ENCODE peak calls at places on chromosomes 2 and 18, in six cellular contexts. L is GM10248, W is HEK293T, F is NCI-H774, X is GM12865, O is AG08396. J is an unnamed sample.

GRCh38 chr2:191899442-191899841 is 52.6 kb upstream of the CAVIN2 start:
- DNase-seq in L (no peak), W (no peak), F (no peak), X (no peak), O (peak; percentile 53), J (no peak)

GRCh38 chr2:229152784-229153183 is 118.3 kb downstream of the PID1 start:
- DNase-seq in L (no peak), W (no peak), F (no peak), X (no peak), O (no peak), J (no peak)

GRCh38 chr2:8833863-8834262 is 3.5 kb downstream of the KIDINS220 start:
- DNase-seq in L (no peak), W (no peak), F (no peak), X (no peak), O (no peak), J (no peak)

GRCh38 chr2:127678991-127679390 is 3.7 kb upstream of the LIMS2 start:
- DNase-seq in L (no peak), W (no peak), F (no peak), X (no peak), O (no peak), J (no peak)

GRCh38 chr2:190121971-190122370 is 59.4 kb upstream of the MSTN start:
- DNase-seq in L (peak; percentile 26), W (peak; percentile 32), F (no peak), X (peak; percentile 53), O (no peak), J (peak; percentile 42)

GRCh38 chr18:32803571-32803970 is 30.7 kb upstream of the KLHL14 start:
- DNase-seq in L (no peak), W (no peak), F (no peak), X (peak; percentile 37), O (no peak), J (no peak)

GRCh38 chr2:30548386-30548785 is 101.3 kb downstream of the LCLAT1 start:
- DNase-seq in L (no peak), W (no peak), F (no peak), X (no peak), O (no peak), J (no peak)

GRCh38 chr2:156826342-156826933 is 390.3 kb downstream of the GPD2 start:
- DNase-seq in L (no peak), W (no peak), F (no peak), X (no peak), O (no peak), J (no peak)

GRCh38 chr2:160156084-160156483 is 44.0 kb downstream of the ITGB6 start:
- DNase-seq in L (no peak), W (no peak), F (no peak), X (no peak), O (no peak), J (no peak)

GRCh38 chr2:132416996-132417395 is 391 bp downstream of the GPR39 start:
- DNase-seq in L (no peak), W (peak; percentile 13), F (peak; percentile 49), X (no peak), O (no peak), J (no peak)

GRCh38 chr2:203510941-203511305 is 24.2 kb downstream of the RAPH1 start:
- DNase-seq in L (no peak), W (no peak), F (no peak), X (no peak), O (no peak), J (no peak)

GRCh38 chr18:48842259-48843061 is 108.3 kb downstream of the SMAD7 start:
- DNase-seq in L (peak; percentile 57), W (no peak), F (no peak), X (no peak), O (no peak), J (no peak)

GRCh38 chr18:1488957-1489356 is 584.3 kb downstream of the ADCYAP1 start:
- DNase-seq in L (no peak), W (no peak), F (peak; percentile 88), X (no peak), O (no peak), J (no peak)

GRCh38 chr2:31413876-31414550 is 529 bp downstream of the XDH start:
- DNase-seq in L (no peak), W (no peak), F (no peak), X (no peak), O (no peak), J (peak; percentile 17)

GRCh38 chr2:144041612-144042011 is 478.3 kb downstream of the ZEB2 start:
- DNase-seq in L (no peak), W (no peak), F (no peak), X (no peak), O (no peak), J (no peak)

GRCh38 chr2:141027221-141027620 is 1103.6 kb downstream of the LRP1B start:
- DNase-seq in L (no peak), W (no peak), F (no peak), X (no peak), O (no peak), J (no peak)

GRCh38 chr2:38167968-38168350 is 92.0 kb upstream of the CYP1B1 start:
- DNase-seq in L (no peak), W (no peak), F (no peak), X (no peak), O (no peak), J (no peak)

GRCh38 chr2:46184794-46185583 is 112.2 kb upstream of the EPAS1 start:
- DNase-seq in L (no peak), W (peak; percentile 34), F (no peak), X (no peak), O (no peak), J (no peak)

GRCh38 chr2:9106338-9107167 is 100.1 kb upstream of the ASAP2 start:
- DNase-seq in L (no peak), W (no peak), F (peak; percentile 91), X (no peak), O (no peak), J (no peak)

GRCh38 chr2:241947876-241948275 is 78.3 kb downstream of the RTP5 start:
- DNase-seq in L (no peak), W (no peak), F (no peak), X (no peak), O (no peak), J (no peak)

GRCh38 chr2:120771111-120771555 is 35.5 kb downstream of the GLI2 start:
- DNase-seq in L (no peak), W (no peak), F (no peak), X (no peak), O (no peak), J (no peak)

GRCh38 chr2:74751981-74752808 is 81.7 kb upstream of the HK2 start:
- DNase-seq in L (no peak), W (no peak), F (no peak), X (no peak), O (no peak), J (no peak)

GRCh38 chr2:207513577-207514257 is 16.0 kb upstream of the CREB1 start:
- DNase-seq in L (no peak), W (no peak), F (no peak), X (no peak), O (peak; percentile 69), J (no peak)

GRCh38 chr2:197159681-197160211 is 150.8 kb downstream of the ANKRD44 start:
- DNase-seq in L (no peak), W (no peak), F (no peak), X (peak; percentile 51), O (peak; percentile 55), J (no peak)

GRCh38 chr2:30191831-30192271 is 39.5 kb upstream of the LBH start:
- DNase-seq in L (no peak), W (no peak), F (no peak), X (no peak), O (no peak), J (no peak)

GRCh38 chr2:12787891-12788783 is 71.4 kb downstream of the TRIB2 start:
- DNase-seq in L (no peak), W (no peak), F (no peak), X (no peak), O (peak; percentile 31), J (no peak)

GRCh38 chr2:203623616-203624015 is 82.8 kb upstream of the CD28 start:
- DNase-seq in L (no peak), W (no peak), F (no peak), X (no peak), O (no peak), J (no peak)

GRCh38 chr2:85806358-85807118 is 52.7 kb downstream of the ATOH8 start:
- DNase-seq in L (no peak), W (no peak), F (no peak), X (no peak), O (no peak), J (no peak)

GRCh38 chr18:11767935-11768334 is 78.9 kb downstream of the GNAL start:
- DNase-seq in L (no peak), W (no peak), F (no peak), X (no peak), O (no peak), J (no peak)

GRCh38 chr2:33104726-33105125 is 158.0 kb downstream of the LTBP1 start:
- DNase-seq in L (no peak), W (no peak), F (no peak), X (no peak), O (no peak), J (no peak)

GRCh38 chr2:230942920-230943896 is 18.2 kb upstream of the GPR55 start:
- DNase-seq in L (peak; percentile 83), W (no peak), F (no peak), X (peak; percentile 97), O (peak; percentile 33), J (peak; percentile 68)

GRCh38 chr2:48566582-48566981 is 36.6 kb downstream of the STON1 start:
- DNase-seq in L (no peak), W (peak; percentile 19), F (no peak), X (no peak), O (peak; percentile 52), J (no peak)

GRCh38 chr18:12013186-12013916 is 32.0 kb downstream of the IMPA2 start:
- DNase-seq in L (no peak), W (no peak), F (no peak), X (no peak), O (no peak), J (no peak)

GRCh38 chr2:107414376-107414775 is 412.3 kb upstream of the RGPD4 start:
- DNase-seq in L (no peak), W (no peak), F (no peak), X (no peak), O (no peak), J (no peak)

GRCh38 chr2:209772316-209772715 is 684 bp downstream of the UNC80 start:
- DNase-seq in L (no peak), W (peak; percentile 9), F (peak; percentile 54), X (no peak), O (no peak), J (no peak)

GRCh38 chr2:237791977-237792727 is 6.4 kb upstream of the RBM44 start:
- DNase-seq in L (no peak), W (peak; percentile 16), F (no peak), X (no peak), O (peak; percentile 13), J (peak; percentile 3)

GRCh38 chr2:38751847-38752410 is 768 bp upstream of the SRSF7 start:
- DNase-seq in L (no peak), W (peak; percentile 23), F (no peak), X (no peak), O (no peak), J (no peak)

GRCh38 chr18:43692291-43692690 is 415.0 kb upstream of the SYT4 start:
- DNase-seq in L (no peak), W (no peak), F (no peak), X (no peak), O (peak; percentile 1), J (no peak)

GRCh38 chr2:46471-47345 is at the start of gene FAM110C:
- DNase-seq in L (no peak), W (peak; percentile 27), F (peak; percentile 33), X (no peak), O (peak; percentile 49), J (peak; percentile 17)

GRCh38 chr2:128178650-128179460 is 87.9 kb downstream of the UGGT1 start:
- DNase-seq in L (peak; percentile 32), W (peak; percentile 48), F (no peak), X (peak; percentile 54), O (peak; percentile 70), J (peak; percentile 67)